ENCODE peak calls at places on chromosomes 5 and 9, in nine cellular contexts. C is stimulated activated CD8-positive, alpha-beta memory T cell treated with anti-CD3 and anti-CD28 coated beads, Interleukin-15, amount 100 ng/mL, for 48 hours; H is aorta; J is prostate gland; I is effector CD4-positive, alpha-beta T cell; T is small intestine; K is activated CD8-positive, alpha-beta memory T cell treated with anti-CD3 and anti-CD28 coated beads, Interleukin-2, amount 10 ng/mL, durations not matched to agents 7 days and 5 days; S is nucleus accumbens; E is LHCN-M2. L is an unnamed sample.

GRCh38 chr9:132787748-132788159 is 90.3 kb downstream of the AK8 start:
- DNase-seq in C (no peak), H (no peak), J (no peak), I (no peak), T (no peak), K (no peak), S (no peak), E (no peak), L (no peak)

GRCh38 chr5:73983661-73984060 is 357.7 kb downstream of the ARHGEF28 start:
- DNase-seq in C (no peak), H (no peak), J (peak; percentile 16), I (no peak), T (no peak), K (no peak), S (no peak), E (no peak), L (no peak)

GRCh38 chr9:91001146-91001611 is 199.6 kb downstream of the SYK start:
- DNase-seq in C (no peak), H (no peak), J (peak; percentile 47), I (no peak), T (peak; percentile 58), K (no peak), S (no peak), E (peak; percentile 34), L (no peak)

GRCh38 chr5:9924614-9925013 is 294.5 kb upstream of the TAS2R1 start:
- DNase-seq in C (no peak), H (no peak), J (no peak), I (no peak), T (no peak), K (no peak), S (no peak), E (peak; percentile 95), L (no peak)

GRCh38 chr9:134434896-134435506 is 108.7 kb downstream of the RXRA start:
- DNase-seq in C (no peak), H (peak; percentile 97), J (peak; percentile 97), I (no peak), T (peak; percentile 90), K (no peak), S (peak; percentile 85), E (peak; percentile 92), L (peak; percentile 98)

GRCh38 chr9:105859428-105860091 is 165.2 kb downstream of the TMEM38B start:
- DNase-seq in C (no peak), H (no peak), J (no peak), I (no peak), T (peak; percentile 3), K (no peak), S (no peak), E (no peak), L (no peak)

GRCh38 chr9:137453643-137454081 is 5.5 kb downstream of the NSMF start:
- DNase-seq in C (peak; percentile 30), H (peak; percentile 91), J (peak; percentile 69), I (peak; percentile 49), T (peak; percentile 79), K (peak; percentile 72), S (no peak), E (no peak), L (peak; percentile 92)

GRCh38 chr9:18478517-18479361 is 4.8 kb downstream of the ADAMTSL1 start:
- DNase-seq in C (no peak), H (no peak), J (no peak), I (no peak), T (no peak), K (no peak), S (no peak), E (peak; percentile 91), L (no peak)

GRCh38 chr9:116594552-116594951 is 92.6 kb upstream of the TRIM32 start:
- DNase-seq in C (no peak), H (no peak), J (no peak), I (no peak), T (no peak), K (no peak), S (no peak), E (peak; percentile 92), L (no peak)

GRCh38 chr5:151095341-151096000 is 14.6 kb upstream of the TNIP1 start:
- DNase-seq in C (no peak), H (no peak), J (no peak), I (no peak), T (peak; percentile 99), K (no peak), S (no peak), E (peak; percentile 85), L (peak; percentile 86)

GRCh38 chr9:15572200-15572599 is 19.4 kb downstream of the CCDC171 start:
- DNase-seq in C (no peak), H (no peak), J (no peak), I (no peak), T (no peak), K (no peak), S (no peak), E (peak; percentile 47), L (no peak)

GRCh38 chr9:112037281-112038016 is 137.6 kb downstream of the SUSD1 start:
- DNase-seq in C (peak; percentile 63), H (no peak), J (no peak), I (peak; percentile 39), T (peak; percentile 56), K (peak; percentile 94), S (no peak), E (peak; percentile 92), L (no peak)

GRCh38 chr9:124197177-124198095 is 60.3 kb upstream of the NEK6 start:
- DNase-seq in C (no peak), H (no peak), J (no peak), I (no peak), T (no peak), K (no peak), S (no peak), E (no peak), L (peak; percentile 39)

GRCh38 chr9:91758491-91758981 is 191.5 kb downstream of the ROR2 start:
- DNase-seq in C (peak; percentile 23), H (no peak), J (peak; percentile 19), I (no peak), T (peak; percentile 17), K (peak; percentile 62), S (no peak), E (peak; percentile 32), L (no peak)

GRCh38 chr9:114719290-114719689 is 37.3 kb upstream of the TEX48 start:
- DNase-seq in C (no peak), H (no peak), J (no peak), I (no peak), T (no peak), K (peak; percentile 50), S (no peak), E (no peak), L (no peak)

GRCh38 chr5:4042311-4042710 is 446.7 kb downstream of the IRX1 start:
- DNase-seq in C (no peak), H (no peak), J (no peak), I (no peak), T (no peak), K (no peak), S (no peak), E (no peak), L (no peak)

GRCh38 chr5:139393497-139394122 is 1.3 kb downstream of the PROB1 start:
- DNase-seq in C (no peak), H (no peak), J (no peak), I (no peak), T (peak; percentile 23), K (no peak), S (no peak), E (no peak), L (no peak)

GRCh38 chr9:129326061-129327005 is 148.3 kb upstream of the IER5L start:
- DNase-seq in C (no peak), H (no peak), J (no peak), I (no peak), T (no peak), K (no peak), S (no peak), E (no peak), L (peak; percentile 46)

GRCh38 chr9:34139477-34140146 is 13.1 kb upstream of the DCAF12 start:
- DNase-seq in C (no peak), H (no peak), J (no peak), I (no peak), T (peak; percentile 46), K (no peak), S (no peak), E (peak; percentile 78), L (no peak)

GRCh38 chr5:178780581-178781498 is 50.4 kb upstream of the ZNF354A start:
- DNase-seq in C (no peak), H (peak; percentile 55), J (no peak), I (no peak), T (no peak), K (no peak), S (no peak), E (no peak), L (peak; percentile 23)

GRCh38 chr5:1228121-1228520 is 2.9 kb downstream of the SLC6A18 start:
- DNase-seq in C (no peak), H (no peak), J (no peak), I (no peak), T (no peak), K (no peak), S (no peak), E (no peak), L (no peak)

GRCh38 chr9:91042541-91042940 is 240.9 kb downstream of the SYK start:
- DNase-seq in C (no peak), H (no peak), J (no peak), I (no peak), T (no peak), K (peak; percentile 21), S (no peak), E (no peak), L (no peak)

GRCh38 chr9:97900738-97901565 is 21.3 kb downstream of the TRMO start:
- DNase-seq in C (no peak), H (no peak), J (no peak), I (no peak), T (peak; percentile 50), K (no peak), S (no peak), E (peak; percentile 46), L (no peak)

GRCh38 chr9:89274838-89275237 is 36.2 kb upstream of the CKS2 start:
- DNase-seq in C (peak; percentile 7), H (no peak), J (no peak), I (no peak), T (no peak), K (no peak), S (no peak), E (peak; percentile 67), L (no peak)

GRCh38 chr5:105752801-105753200 is 1917.9 kb downstream of the EFNA5 start:
- DNase-seq in C (no peak), H (no peak), J (no peak), I (no peak), T (no peak), K (no peak), S (no peak), E (peak; percentile 53), L (no peak)

GRCh38 chr9:20479419-20480155 is 142.7 kb downstream of the MLLT3 start:
- DNase-seq in C (no peak), H (no peak), J (no peak), I (no peak), T (no peak), K (no peak), S (no peak), E (peak; percentile 30), L (no peak)

GRCh38 chr9:133372144-133372543 is 3.7 kb downstream of the SURF4 start:
- DNase-seq in C (no peak), H (no peak), J (no peak), I (no peak), T (no peak), K (peak; percentile 62), S (no peak), E (no peak), L (no peak)